ENCODE peak calls at places on chromosomes 7 and 10, in five cellular contexts. S, V, Y, L and X are unnamed samples.

GRCh38 chr10:82969405-82969804 is 1094.4 kb downstream of the NRG3 start:
- DNase-seq in Y (no peak), V (no peak), S (peak; percentile 4), L (no peak), X (no peak)

GRCh38 chr10:132512693-132513345 is 24.8 kb upstream of the INPP5A start:
- DNase-seq in S (no peak), L (no peak), Y (peak; percentile 31), V (no peak), X (no peak)

GRCh38 chr7:10708447-10708846 is 265.2 kb upstream of the PHF14 start:
- DNase-seq in V (peak; percentile 23), Y (no peak), S (no peak), L (no peak), X (no peak)

GRCh38 chr10:119370046-119370770 is 162.8 kb downstream of the GRK5 start:
- DNase-seq in Y (no peak), S (peak; percentile 90), V (no peak), L (peak; percentile 75), X (no peak)

GRCh38 chr10:82041018-82041417 is 166.0 kb downstream of the NRG3 start:
- DNase-seq in V (no peak), Y (no peak), S (no peak), L (no peak), X (no peak)

GRCh38 chr7:103348452-103348851 is 1.0 kb downstream of the PSMC2 start:
- DNase-seq in S (no peak), Y (no peak), L (no peak), V (no peak), X (no peak)

GRCh38 chr10:132066812-132067211 is 1.1 kb downstream of the JAKMIP3 start:
- DNase-seq in Y (no peak), V (no peak), L (no peak), S (no peak), X (no peak)

GRCh38 chr7:134890246-134891240 is 95.8 kb upstream of the AGBL3 start:
- DNase-seq in Y (no peak), S (peak; percentile 57), V (no peak), L (peak; percentile 47), X (no peak)

GRCh38 chr7:134792968-134793367 is 13.5 kb downstream of the CALD1 start:
- DNase-seq in V (no peak), S (peak; percentile 63), L (peak; percentile 85), Y (no peak), X (no peak)

GRCh38 chr10:69439350-69439739 is 11.9 kb upstream of the TSPAN15 start:
- DNase-seq in V (no peak), Y (peak; percentile 75), S (no peak), L (no peak), X (peak; percentile 38)

GRCh38 chr7:5699951-5700384 is 81.5 kb downstream of the RNF216 start:
- DNase-seq in Y (no peak), V (no peak), L (no peak), S (peak; percentile 41), X (peak; percentile 67)

GRCh38 chr10:11830836-11831519 is 7.8 kb downstream of the PROSER2 start:
- DNase-seq in V (no peak), S (no peak), L (no peak), Y (no peak), X (no peak)
- H3K27ac ChIP-seq in V (no peak overlapping the region), S (no peak overlapping the region), L (no peak overlapping the region), Y (no peak overlapping the region), X (no peak overlapping the region)

GRCh38 chr7:1709900-1710299 is 39.8 kb downstream of the ELFN1 start:
- DNase-seq in V (no peak), S (no peak), Y (no peak), L (no peak), X (no peak)
- H3K27ac ChIP-seq in V (no peak overlapping the region), S (no peak overlapping the region), Y (no peak overlapping the region), L (no peak overlapping the region), X (no peak overlapping the region)

GRCh38 chr7:104962781-104963180 is 51.2 kb upstream of the KMT2E start:
- DNase-seq in Y (no peak), V (no peak), L (no peak), S (no peak), X (no peak)
- H3K27ac ChIP-seq in Y (no peak overlapping the region), V (no peak overlapping the region), L (peak overlapping the region; percentile 6), S (no peak overlapping the region), X (no peak overlapping the region)

GRCh38 chr7:128452552-128452951 is 3.1 kb upstream of the HILPDA start:
- DNase-seq in L (no peak), S (no peak), Y (no peak), V (no peak), X (no peak)

GRCh38 chr7:128458956-128459355 is 3.3 kb downstream of the HILPDA start:
- DNase-seq in S (no peak), V (no peak), Y (no peak), L (no peak), X (no peak)

GRCh38 chr7:128453836-128454804 is 1.6 kb upstream of the HILPDA start:
- DNase-seq in Y (peak; percentile 84), V (peak; percentile 65), L (peak; percentile 95), S (peak; percentile 82), X (peak; percentile 79)

GRCh38 chr7:128454808-128455555 is 696 bp upstream of the HILPDA start:
- DNase-seq in V (peak; percentile 40), L (no peak), S (peak; percentile 41), Y (no peak), X (no peak)

DNA sequence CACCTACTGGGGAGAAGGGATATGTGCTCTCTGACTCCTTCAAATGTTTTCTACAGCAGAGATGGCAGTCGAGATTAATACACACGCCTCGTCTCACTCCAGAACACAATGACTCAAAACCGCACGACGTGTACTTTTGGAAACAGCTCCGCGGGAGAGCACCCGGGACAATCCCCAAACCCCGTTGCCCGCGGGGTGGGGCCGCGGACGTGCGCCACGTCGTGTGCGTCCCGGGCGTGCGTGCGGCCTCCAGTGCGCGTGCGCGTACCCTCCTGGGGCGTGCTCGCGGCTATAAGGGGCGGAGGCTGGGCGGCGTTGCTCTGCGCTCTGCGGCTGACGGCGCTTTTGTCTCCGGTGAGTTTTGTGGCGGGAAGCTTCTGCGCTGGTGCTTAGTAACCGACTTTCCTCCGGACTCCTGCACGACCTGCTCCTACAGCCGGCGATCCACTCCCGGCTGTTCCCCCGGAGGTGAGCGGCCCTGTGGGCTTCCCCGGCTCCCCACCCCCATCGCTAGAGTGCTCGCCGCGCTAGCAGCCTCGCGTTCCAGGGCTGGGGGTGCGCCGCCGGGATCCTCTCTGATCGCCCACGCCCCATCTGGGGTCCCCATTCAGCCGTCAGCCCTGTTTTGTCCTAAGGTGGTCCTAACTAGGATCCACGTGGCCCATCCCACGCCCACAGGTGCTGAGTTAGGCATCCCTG is at the start of gene HILPDA:
- DNase-seq in V (peak; percentile 85), Y (peak; percentile 98), L (peak; percentile 96), S (peak; percentile 95), X (peak; percentile 94)
- H3K27ac ChIP-seq in V (peak within 1 kb of the TSS; percentile 84), Y (peak within 1 kb of the TSS; percentile 82), L (peak within 1 kb of the TSS; percentile 99), S (peak within 1 kb of the TSS; percentile 89), X (peak within 1 kb of the TSS; percentile 75)

DNA sequence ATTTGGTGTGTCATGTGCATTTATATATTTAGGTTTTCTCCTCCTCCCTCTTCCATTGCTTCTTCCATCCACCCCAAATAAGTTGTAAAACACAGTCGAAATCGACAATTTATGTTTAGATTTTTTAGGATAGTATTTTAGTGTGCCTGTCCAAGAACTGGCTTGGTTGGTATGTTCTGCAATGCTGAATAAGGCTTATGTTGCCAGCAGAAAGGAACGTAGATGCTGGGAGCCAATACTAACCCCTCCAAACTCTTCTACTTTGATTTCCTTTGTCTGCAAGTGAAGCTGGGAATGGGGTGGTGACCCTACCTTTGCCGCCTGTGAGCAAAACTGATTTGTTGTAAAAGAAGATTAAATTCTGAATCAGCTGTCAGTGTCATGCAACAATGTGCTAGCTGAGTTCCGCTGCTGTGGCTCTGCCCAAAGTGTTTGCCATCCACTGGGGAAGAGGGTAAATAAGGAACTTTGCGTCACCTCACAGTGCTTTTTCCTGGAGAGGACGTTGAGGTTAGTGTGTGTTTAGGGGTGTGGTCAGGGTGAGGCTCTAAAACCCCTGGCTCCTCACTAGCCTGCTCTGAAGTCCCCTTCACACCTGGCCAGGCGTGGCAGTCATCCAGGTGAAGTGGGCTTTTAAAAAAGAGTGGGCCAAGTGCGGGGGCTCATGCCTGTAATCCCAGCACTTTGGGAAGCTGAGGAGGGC is 44.4 kb downstream of the TACC2 start:
- DNase-seq in V (no peak), S (no peak), L (no peak), Y (peak; percentile 11), X (no peak)
- H3K27ac ChIP-seq in V (no peak overlapping the region), S (no peak overlapping the region), L (peak overlapping the region; percentile 83), Y (no peak overlapping the region), X (no peak overlapping the region)

DNA sequence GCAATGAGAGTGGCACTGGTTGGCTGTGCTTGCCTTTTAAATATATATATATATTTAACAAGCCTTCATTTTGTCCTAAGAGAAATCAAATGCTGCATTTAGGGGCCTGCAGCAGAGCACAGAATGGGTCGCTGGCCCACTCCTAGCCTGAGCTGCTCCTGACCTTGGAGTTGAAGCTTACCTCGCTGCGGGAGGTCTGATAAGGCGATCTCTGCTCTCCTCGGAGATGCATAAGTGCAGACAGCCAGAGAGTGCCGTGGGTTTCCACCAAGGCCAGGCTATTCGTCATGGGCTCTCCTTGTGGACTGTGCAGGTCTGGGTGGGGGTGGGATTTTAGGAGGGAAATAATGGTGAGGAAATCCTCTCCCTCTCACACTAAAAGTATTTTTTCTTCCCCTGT is 99.5 kb upstream of the IKZF1 start:
- DNase-seq in L (no peak), V (no peak), Y (no peak), S (no peak), X (no peak)
- H3K27ac ChIP-seq in L (no peak overlapping the region), V (no peak overlapping the region), Y (no peak overlapping the region), S (no peak overlapping the region), X (no peak overlapping the region)

DNA sequence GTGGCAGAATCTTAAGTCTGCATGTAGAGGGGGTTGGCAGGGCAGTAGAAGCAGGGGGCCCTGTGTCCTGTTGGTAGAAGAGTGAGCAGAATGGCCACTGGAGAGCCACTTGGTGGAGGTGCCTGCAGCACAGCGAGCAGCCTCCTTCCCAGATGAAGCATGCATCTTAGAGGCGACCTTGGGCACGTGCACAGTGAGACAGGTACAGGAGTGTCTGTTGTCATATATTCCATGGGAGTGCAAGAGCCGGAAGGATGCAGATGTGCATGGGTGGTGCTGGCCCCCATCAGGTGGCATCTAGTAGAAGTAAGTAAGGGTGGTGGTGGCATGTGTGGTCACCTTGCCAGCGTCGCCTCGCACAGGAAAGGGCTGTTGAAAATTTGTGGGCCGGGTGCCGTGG is 53.9 kb downstream of the CUX1 start:
- DNase-seq in L (no peak), S (no peak), Y (peak; percentile 16), V (no peak), X (no peak)
- H3K27ac ChIP-seq in L (no peak overlapping the region), S (no peak overlapping the region), Y (no peak overlapping the region), V (no peak overlapping the region), X (no peak overlapping the region)